ENCODE peak calls at places on chromosomes 4 and X, in seven cellular contexts. A is HS-27A, I is HCEC 1CT, Y is left lung, B is psoas muscle, J is GM13976, P is GM19239. V is an unnamed sample.

GRCh38 chr4:73922766-73923630 is 53.8 kb downstream of the CXCL1 start:
- DNase-seq in B (no peak), P (no peak), I (peak; percentile 38), J (no peak), Y (no peak), A (peak; percentile 17), V (peak; percentile 71)

GRCh38 chr4:123037809-123038208 is 115.4 kb upstream of the NUDT6 start:
- DNase-seq in P (no peak), I (peak; percentile 42), Y (no peak), B (no peak), J (no peak), A (no peak), V (no peak)

GRCh38 chrX:152588206-152588605 is 49.5 kb upstream of the GABRQ start:
- DNase-seq in P (no peak), Y (no peak), I (no peak), A (peak; percentile 27), J (no peak), B (no peak), V (no peak)

GRCh38 chr4:184821242-184821641 is 4.5 kb downstream of the ACSL1 start:
- DNase-seq in I (no peak), J (no peak), A (no peak), Y (no peak), P (no peak), B (no peak), V (no peak)

GRCh38 chr4:73520821-73521220 is 39.3 kb downstream of the AFM start:
- DNase-seq in Y (no peak), P (no peak), I (no peak), B (no peak), A (peak; percentile 23), J (no peak), V (no peak)

GRCh38 chr4:105990933-105991332 is 95.7 kb downstream of the NPNT start:
- DNase-seq in I (peak; percentile 60), Y (peak; percentile 74), J (no peak), B (peak; percentile 90), P (no peak), A (no peak), V (peak; percentile 95)

GRCh38 chr4:166077782-166078181 is 204.7 kb downstream of the TLL1 start:
- DNase-seq in B (no peak), I (no peak), J (no peak), A (no peak), Y (peak; percentile 4), P (no peak), V (no peak)

GRCh38 chr4:184699941-184700340 is 34.0 kb downstream of the CENPU start:
- DNase-seq in P (no peak), A (no peak), J (no peak), I (no peak), B (no peak), Y (no peak), V (no peak)

GRCh38 chr4:133152801-133153526 is 3.9 kb downstream of the PCDH10 start:
- DNase-seq in I (no peak), Y (no peak), A (no peak), J (peak; percentile 5), B (no peak), P (no peak), V (peak; percentile 2)

GRCh38 chr4:165606465-165607205 is 227.8 kb downstream of the CPE start:
- DNase-seq in B (no peak), J (no peak), P (no peak), Y (no peak), A (no peak), I (no peak), V (peak; percentile 13)

GRCh38 chr4:94408549-94409374 is 43.0 kb upstream of the PDLIM5 start:
- DNase-seq in B (no peak), I (no peak), Y (no peak), J (no peak), P (no peak), A (no peak), V (no peak)

GRCh38 chr4:1711055-1711905 is 839 bp downstream of the SLBP start:
- DNase-seq in B (peak; percentile 57), I (peak; percentile 28), Y (no peak), P (no peak), A (no peak), J (peak; percentile 48), V (peak; percentile 77)

GRCh38 chr4:113288691-113289090 is 239.2 kb downstream of the ANK2 start:
- DNase-seq in I (no peak), J (no peak), B (no peak), A (no peak), Y (no peak), P (no peak), V (no peak)

GRCh38 chrX:22037225-22037624 is 5.1 kb downstream of the PHEX start:
- DNase-seq in Y (no peak), J (no peak), P (no peak), A (no peak), I (no peak), B (no peak), V (no peak)

GRCh38 chr4:185068837-185069236 is 50.5 kb downstream of the HELT start:
- DNase-seq in I (no peak), A (no peak), B (no peak), P (no peak), Y (no peak), J (no peak), V (no peak)

GRCh38 chr4:102299708-102300107 is 45.6 kb downstream of the SLC39A8 start:
- DNase-seq in J (peak; percentile 2), Y (peak; percentile 57), I (peak; percentile 44), A (peak; percentile 23), B (no peak), P (no peak), V (peak; percentile 44)

GRCh38 chr4:126986828-126987227 is 645.9 kb upstream of the INTU start:
- DNase-seq in A (peak; percentile 12), Y (no peak), I (peak; percentile 49), J (no peak), B (no peak), P (no peak), V (no peak)

GRCh38 chr4:37827030-37827705 is 682 bp downstream of the PGM2 start:
- DNase-seq in A (no peak), J (peak; percentile 28), P (no peak), B (no peak), Y (no peak), I (peak; percentile 13), V (no peak)

GRCh38 chrX:20527458-20528099 is 260.9 kb upstream of the RPS6KA3 start:
- DNase-seq in P (no peak), B (no peak), J (peak; percentile 13), Y (no peak), I (peak; percentile 41), A (no peak), V (peak; percentile 34)

GRCh38 chrX:53287493-53288138 is 6.2 kb upstream of the IQSEC2 start:
- DNase-seq in Y (no peak), I (peak; percentile 41), B (peak; percentile 72), P (no peak), J (no peak), A (no peak), V (peak; percentile 28)

GRCh38 chrX:15328821-15329220 is 6.5 kb downstream of the PIGA start:
- DNase-seq in P (no peak), B (no peak), I (no peak), A (no peak), J (no peak), Y (no peak), V (no peak)

GRCh38 chrX:45689971-45690370 is 489.3 kb upstream of the DIPK2B start:
- DNase-seq in P (no peak), I (no peak), A (no peak), J (no peak), B (no peak), Y (no peak), V (no peak)

GRCh38 chrX:2242980-2243379 is 257.8 kb downstream of the DHRSX start:
- DNase-seq in P (no peak), I (no peak), Y (no peak), A (no peak), J (no peak), B (no peak), V (no peak)

GRCh38 chr4:74045772-74046171 is 7.3 kb upstream of the CXCL3 start:
- DNase-seq in A (no peak), Y (no peak), J (no peak), I (no peak), B (no peak), P (no peak), V (no peak)

GRCh38 chrX:7586126-7586525 is 256.8 kb upstream of the VCX start:
- DNase-seq in B (no peak), Y (no peak), P (no peak), J (peak; percentile 26), I (peak; percentile 1), A (no peak), V (peak; percentile 34)

GRCh38 chr4:58688603-58689002 is 1578.4 kb upstream of the IGFBP7 start:
- DNase-seq in I (no peak), P (no peak), Y (no peak), A (no peak), J (no peak), B (no peak), V (no peak)

GRCh38 chr4:177118596-177118995 is 191.1 kb upstream of the NEIL3 start:
- DNase-seq in B (peak; percentile 18), I (peak; percentile 87), Y (no peak), J (no peak), A (peak; percentile 73), P (no peak), V (no peak)

GRCh38 chrX:7346021-7346420 is 198.1 kb upstream of the PUDP start:
- DNase-seq in B (no peak), J (no peak), P (no peak), I (peak; percentile 68), A (no peak), Y (no peak), V (peak; percentile 6)

V was measured in lung microvascular endothelial cell.